ENCODE peak calls at places on chromosome 7, in six cellular contexts. O is CD4-positive, alpha-beta T cell; S is IMR-90; I is CD8-positive, alpha-beta T cell; K is heart left ventricle; T is neural progenitor cell. V is an unnamed sample.

GRCh38 chr7:5077740-5078139 is 32.1 kb downstream of the RBAK start:
- DNase-seq in O (no peak), T (no peak), K (no peak), I (no peak), S (peak; percentile 7), V (no peak)

GRCh38 chr7:125090596-125090995 is 161.0 kb upstream of the POT1 start:
- DNase-seq in O (no peak), I (no peak), S (no peak), K (no peak), T (no peak), V (no peak)

GRCh38 chr7:105101864-105102263 is 87.9 kb downstream of the KMT2E start:
- DNase-seq in T (no peak), S (no peak), I (no peak), K (no peak), O (no peak), V (no peak)

GRCh38 chr7:2260820-2261219 is 18.8 kb downstream of the NUDT1 start:
- DNase-seq in K (no peak), T (no peak), I (no peak), O (no peak), S (peak; percentile 25), V (no peak)

GRCh38 chr7:70580161-70580560 is 551.8 kb upstream of the GALNT17 start:
- DNase-seq in T (no peak), O (no peak), S (no peak), I (no peak), K (no peak), V (no peak)

GRCh38 chr7:40659231-40659630 is 524.4 kb downstream of the SUGCT start:
- DNase-seq in O (no peak), I (no peak), K (no peak), S (peak; percentile 13), T (no peak), V (no peak)

GRCh38 chr7:77456711-77457110 is 40.6 kb upstream of the GSAP start:
- DNase-seq in T (no peak), K (no peak), I (no peak), O (no peak), S (peak; percentile 35), V (no peak)

GRCh38 chr7:117127585-117128168 is 174.4 kb downstream of the ST7 start:
- DNase-seq in I (peak; percentile 53), S (peak; percentile 72), T (peak; percentile 46), K (no peak), O (peak; percentile 15), V (peak; percentile 29)

GRCh38 chr7:101688995-101689907 is 60.2 kb upstream of the MYL10 start:
- DNase-seq in I (no peak), K (no peak), T (no peak), O (no peak), S (no peak), V (no peak)

GRCh38 chr7:92446869-92447238 is 428 bp upstream of the GATAD1 start:
- DNase-seq in O (no peak), T (no peak), S (no peak), K (no peak), I (no peak), V (no peak)

GRCh38 chr7:92447239-92448184 is at the start of gene GATAD1:
- DNase-seq in I (peak; percentile 87), S (peak; percentile 91), K (peak; percentile 94), O (peak; percentile 68), T (peak; percentile 95), V (peak; percentile 55)

GRCh38 chr7:92451645-92452044 is 4.4 kb downstream of the GATAD1 start:
- DNase-seq in K (no peak), O (no peak), S (no peak), T (no peak), I (no peak), V (no peak)

GRCh38 chr7:92448185-92448747 is 984 bp downstream of the GATAD1 start:
- DNase-seq in T (peak; percentile 26), S (peak; percentile 46), I (peak; percentile 72), K (no peak), O (peak; percentile 39), V (peak; percentile 39)
- TF ChIP-seq CTCF in T (peak; percentile 16), S (peak; percentile 54), I (peak; percentile 51), K (peak; percentile 55), O (peak; percentile 55), V (no peak)

DNA sequence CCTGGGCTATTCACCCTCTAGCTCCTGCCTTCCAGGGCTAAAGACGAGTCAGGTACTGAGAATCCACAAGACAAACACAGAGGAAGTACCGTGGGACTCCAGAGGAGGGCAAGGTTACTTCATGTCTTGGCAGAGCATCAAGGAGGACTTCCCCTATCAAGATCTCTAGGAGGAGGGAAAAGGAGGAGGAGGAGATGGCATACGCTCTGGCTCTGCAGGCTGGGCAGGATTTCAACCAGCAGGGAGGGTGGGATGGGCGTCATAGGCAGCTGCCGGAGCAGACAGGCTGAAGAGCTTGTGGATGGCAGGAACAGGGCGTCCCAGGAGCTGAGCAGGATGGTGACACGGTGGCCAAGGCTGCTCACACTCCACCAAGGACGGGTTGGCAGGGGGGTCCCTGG is 21.3 kb downstream of the MDH2 start:
- DNase-seq in S (peak; percentile 97), O (no peak), I (no peak), T (peak; percentile 44), K (peak; percentile 78), V (no peak)
- TF ChIP-seq CTCF in S (peak; percentile 62), O (no peak), I (no peak), T (peak; percentile 23), K (no peak), V (no peak)

DNA sequence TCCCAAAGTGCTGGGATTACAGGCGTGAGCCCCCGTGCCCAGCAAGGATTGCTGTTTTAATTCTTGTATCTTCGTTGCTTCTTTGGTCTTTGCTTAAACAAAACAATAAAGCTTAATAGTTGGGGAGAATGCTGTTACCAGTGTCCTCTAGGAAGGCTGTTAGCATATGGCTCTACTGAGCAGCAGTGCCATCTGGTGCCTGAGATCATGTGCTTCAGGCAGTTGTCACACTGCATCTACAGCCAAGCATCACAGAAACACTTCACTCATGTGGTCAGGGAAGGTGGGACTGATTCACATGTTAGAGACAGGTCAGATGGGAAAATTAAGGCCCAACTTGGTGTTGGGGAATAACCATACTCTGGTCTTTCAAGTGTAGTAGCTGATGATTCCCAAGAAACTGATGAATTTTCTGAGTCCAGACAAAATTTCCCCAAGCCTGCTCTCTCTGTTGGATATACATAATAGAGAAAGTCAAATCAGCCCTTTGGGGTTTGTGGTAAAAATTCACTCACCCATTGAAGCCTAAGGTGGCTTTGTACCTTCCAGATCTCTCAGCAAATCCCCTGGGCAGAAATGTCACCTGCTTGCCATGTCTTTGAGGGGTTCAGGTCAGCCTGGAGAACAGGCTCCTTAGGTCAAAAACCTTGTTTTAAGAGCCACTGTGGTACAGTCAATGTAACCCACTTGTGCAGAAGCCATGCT is 28.4 kb downstream of the UBE2D4 start:
- DNase-seq in I (no peak), T (peak; percentile 64), S (peak; percentile 75), K (no peak), O (no peak), V (no peak)
- TF ChIP-seq CTCF in I (peak; percentile 16), T (peak; percentile 61), S (peak; percentile 59), K (peak; percentile 50), O (peak; percentile 28), V (no peak)

GRCh38 chr7:122549578-122549977 is 149.3 kb downstream of the RNF133 start:
- DNase-seq in T (no peak), S (no peak), K (no peak), I (no peak), O (no peak), V (no peak)

GRCh38 chr7:122552769-122553168 is 146.1 kb downstream of the RNF133 start:
- DNase-seq in O (no peak), K (no peak), I (no peak), S (no peak), T (no peak), V (no peak)

GRCh38 chr7:122553761-122554160 is 145.2 kb downstream of the RNF133 start:
- DNase-seq in I (no peak), K (no peak), O (no peak), S (no peak), T (no peak), V (no peak)

GRCh38 chr7:122546496-122546895 is 152.4 kb downstream of the RNF133 start:
- DNase-seq in I (no peak), S (no peak), K (no peak), O (no peak), T (no peak), V (no peak)

DNA sequence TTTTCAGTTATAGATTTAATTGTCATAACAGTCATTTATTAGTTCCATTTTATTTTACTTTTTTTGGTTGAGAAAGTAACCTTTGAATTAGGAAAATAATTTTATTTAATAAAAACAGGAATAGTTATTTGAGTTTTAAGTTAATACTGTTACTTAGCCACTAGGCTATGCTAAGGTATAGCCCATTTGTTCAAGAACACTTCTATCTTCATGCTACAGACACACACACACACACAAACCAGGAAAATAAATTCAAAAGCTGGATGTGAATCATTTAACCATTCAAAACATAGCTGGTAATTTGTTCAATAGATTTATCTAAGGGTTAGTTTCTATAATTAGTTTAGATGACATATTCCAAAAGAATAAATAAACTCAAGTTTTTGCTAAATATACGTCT is 148.4 kb downstream of the RNF133 start:
- DNase-seq in T (no peak), K (no peak), I (no peak), S (no peak), O (no peak), V (no peak)
- TF ChIP-seq CTCF in T (peak; percentile 47), K (no peak), I (no peak), S (no peak), O (no peak), V (no peak)

DNA sequence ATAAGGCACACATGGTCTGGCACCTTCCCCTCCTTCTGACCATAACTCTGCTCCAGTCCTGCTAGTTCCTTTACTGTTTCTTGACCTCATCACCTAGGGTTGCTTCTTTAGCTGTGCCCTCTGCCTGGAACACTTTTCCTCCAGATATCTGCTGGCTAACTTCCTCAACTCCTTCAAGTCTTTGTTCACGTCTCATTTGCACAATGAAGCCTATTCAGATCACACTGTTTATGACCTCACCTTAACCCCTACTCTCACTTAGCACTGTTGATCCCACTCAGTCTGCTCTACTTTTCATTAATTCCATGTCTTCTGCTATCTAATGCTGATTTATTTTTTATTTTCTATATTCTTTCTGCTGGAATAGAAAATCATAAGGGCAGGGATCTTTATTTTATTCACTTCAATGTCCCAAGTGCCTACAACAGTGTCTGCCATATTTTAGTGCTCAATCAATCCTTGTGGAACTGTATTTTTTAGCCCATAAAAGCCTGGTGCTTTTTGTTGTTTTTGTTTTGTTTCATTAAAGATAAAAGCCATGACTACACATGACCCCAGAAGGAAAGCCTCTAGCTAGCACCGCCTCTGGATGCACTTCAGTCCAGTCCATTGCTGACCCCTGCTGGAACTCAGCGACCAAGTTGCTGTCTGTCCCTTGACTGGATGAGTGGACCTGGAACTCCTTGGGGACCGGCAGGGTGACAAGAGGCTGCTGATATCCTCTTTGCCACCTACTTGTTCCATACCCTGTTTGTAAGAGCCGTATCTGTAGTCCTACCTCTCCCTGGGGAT is 12.3 kb downstream of the KLF14 start:
- DNase-seq in K (peak; percentile 79), T (peak; percentile 86), O (no peak), I (peak; percentile 49), S (peak; percentile 69), V (no peak)
- TF ChIP-seq CTCF in K (peak; percentile 85), T (peak; percentile 73), O (no peak), I (no peak), S (peak; percentile 79), V (peak; percentile 27)

DNA sequence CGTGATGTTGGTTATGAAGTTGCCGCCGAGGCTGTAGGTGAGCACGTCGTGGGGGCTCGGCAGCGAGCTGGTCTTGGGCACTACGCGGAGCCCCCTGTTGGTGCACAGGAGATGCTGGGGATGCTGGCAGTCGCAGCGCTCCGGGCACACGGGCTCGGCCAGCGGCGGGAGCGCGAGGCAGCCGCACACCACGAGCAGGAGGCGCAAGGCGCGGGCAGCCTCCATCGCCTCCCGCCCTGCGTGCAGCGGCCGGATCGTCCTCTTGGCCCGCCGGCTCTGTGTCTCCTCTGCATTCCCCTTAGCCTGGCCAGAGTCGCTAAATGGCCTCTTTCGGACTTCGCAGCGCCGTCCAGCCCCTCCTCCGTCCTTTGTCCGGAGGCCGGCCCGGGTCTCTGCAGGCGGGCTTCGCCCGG is 302 bp downstream of the TRIL start:
- DNase-seq in S (no peak), K (no peak), T (peak; percentile 83), O (no peak), I (no peak), V (no peak)
- TF ChIP-seq CTCF in S (no peak), K (no peak), T (peak; percentile 9), O (no peak), I (no peak), V (no peak)